ENCODE peak calls at places on chromosomes 5 and 9, in five cellular contexts. M is CD8-positive, alpha-beta memory T cell; G is pancreas; X is GM13977; F is astrocyte of the hippocampus. B is an unnamed sample.

GRCh38 chr9:107215381-107215780 is 67.7 kb upstream of the RAD23B start:
- DNase-seq in X (no peak), M (no peak), F (peak; percentile 67), G (no peak), B (peak; percentile 19)

GRCh38 chr5:173880306-173880985 is 7.7 kb upstream of the CPEB4 start:
- DNase-seq in G (no peak), X (no peak), M (no peak), F (peak; percentile 60), B (no peak)

GRCh38 chr9:110700953-110701352 is 32.4 kb downstream of the MUSK start:
- DNase-seq in F (peak; percentile 40), G (no peak), M (no peak), X (no peak), B (no peak)

GRCh38 chr5:143384865-143385657 is 18.4 kb downstream of the NR3C1 start:
- DNase-seq in X (no peak), F (no peak), M (no peak), G (no peak), B (no peak)

GRCh38 chr9:38309324-38310195 is 82.9 kb upstream of the ALDH1B1 start:
- DNase-seq in X (no peak), M (no peak), F (peak; percentile 86), G (no peak), B (no peak)

GRCh38 chr5:173454764-173455598 is 126.8 kb upstream of the STC2 start:
- DNase-seq in F (peak; percentile 94), X (no peak), M (no peak), G (no peak), B (peak; percentile 97)

GRCh38 chr5:169006878-169007790 is 293.8 kb downstream of the SLIT3 start:
- DNase-seq in M (no peak), G (no peak), F (peak; percentile 46), X (no peak), B (no peak)

GRCh38 chr5:111747336-111747735 is 9.7 kb downstream of the NREP start:
- DNase-seq in F (peak; percentile 52), G (no peak), X (no peak), M (no peak), B (peak; percentile 22)

GRCh38 chr5:80408976-80409926 is 1.4 kb downstream of the ZFYVE16 start:
- DNase-seq in G (no peak), X (no peak), F (peak; percentile 23), M (no peak), B (no peak)

GRCh38 chr5:158895573-158895972 is 204.1 kb downstream of the EBF1 start:
- DNase-seq in X (no peak), G (no peak), M (no peak), F (no peak), B (no peak)

GRCh38 chr5:100898504-100899346 is 4.4 kb downstream of the ST8SIA4 start:
- DNase-seq in G (no peak), X (no peak), M (no peak), F (no peak), B (no peak)

GRCh38 chr9:123401879-123402513 is 46.0 kb downstream of the CRB2 start:
- DNase-seq in F (peak; percentile 78), X (peak; percentile 68), G (no peak), M (no peak), B (peak; percentile 42)

GRCh38 chr9:121698627-121699270 is 47.3 kb downstream of the DAB2IP start:
- DNase-seq in F (peak; percentile 76), M (peak; percentile 6), G (peak; percentile 38), X (peak; percentile 72), B (no peak)

GRCh38 chr5:143259254-143259605 is 144.3 kb downstream of the NR3C1 start:
- DNase-seq in F (no peak), G (no peak), X (no peak), M (no peak), B (no peak)

GRCh38 chr9:124164800-124165199 is 92.9 kb upstream of the NEK6 start:
- DNase-seq in M (no peak), F (no peak), X (no peak), G (no peak), B (no peak)

B was measured in ACHN.